ENCODE peak calls at places on chromosome 9, in eight cellular contexts. D is K562, V is IMR-90, L is breast epithelium, I is esophagus squamous epithelium, Q is tibial nerve, K is right lobe of liver, Y is transverse colon. R is an unnamed sample.

GRCh38 chr9:117963493-117963892 is 259.3 kb downstream of the TLR4 start:
- DNase-seq in Y (no peak), V (no peak), Q (no peak), D (no peak), K (no peak), L (no peak), I (no peak), R (no peak)

GRCh38 chr9:126407125-126407870 is 80.7 kb downstream of the MVB12B start:
- DNase-seq in Q (no peak), D (no peak), Y (no peak), L (no peak), I (no peak), K (no peak), V (peak), R (no peak)

GRCh38 chr9:121253821-121254471 is 14.0 kb upstream of the GSN start:
- DNase-seq in Q (no peak), K (no peak), Y (no peak), I (no peak), D (no peak), L (no peak), V (no peak), R (no peak)

GRCh38 chr9:113155911-113156559 is 5.2 kb downstream of the SLC31A2 start:
- DNase-seq in K (no peak), Y (peak), D (no peak), L (no peak), I (no peak), Q (no peak), V (no peak), R (no peak)

GRCh38 chr9:129964901-129965734 is 77.9 kb downstream of the FNBP1 start:
- DNase-seq in Q (no peak), Y (no peak), I (no peak), V (peak), D (no peak), L (no peak), K (no peak), R (no peak)

GRCh38 chr9:96014078-96014477 is 138.6 kb downstream of the ERCC6L2 start:
- DNase-seq in L (no peak), K (no peak), Y (peak), Q (no peak), I (no peak), V (no peak), D (no peak), R (no peak)

GRCh38 chr9:133572821-133573361 is 36.3 kb downstream of the FAM163B start:
- DNase-seq in Q (no peak), L (no peak), K (no peak), D (no peak), I (no peak), Y (peak), V (no peak), R (no peak)

GRCh38 chr9:14722391-14723035 is at the start of gene CER1:
- DNase-seq in L (no peak), Q (no peak), Y (no peak), D (no peak), I (no peak), V (no peak), K (no peak), R (no peak)

GRCh38 chr9:109453210-109453842 is 44.8 kb downstream of the PTPN3 start:
- DNase-seq in K (no peak), I (no peak), Y (no peak), L (no peak), Q (no peak), D (no peak), V (peak), R (peak)

GRCh38 chr9:94696545-94696944 is 30.0 kb upstream of the AOPEP start:
- DNase-seq in D (no peak), Q (no peak), K (no peak), V (no peak), I (no peak), L (no peak), Y (no peak), R (no peak)

GRCh38 chr9:81664638-81665513 is 24.5 kb downstream of the TLE1 start:
- DNase-seq in D (no peak), L (no peak), Q (no peak), V (no peak), I (no peak), Y (no peak), K (no peak), R (no peak)

GRCh38 chr9:98999152-98999525 is 55.4 kb downstream of the COL15A1 start:
- DNase-seq in K (no peak), I (no peak), V (no peak), Q (no peak), Y (no peak), L (no peak), D (no peak), R (no peak)

GRCh38 chr9:69411931-69412740 is 87.1 kb downstream of the ENTREP1 start:
- DNase-seq in D (no peak), V (no peak), L (no peak), K (no peak), Q (no peak), Y (no peak), I (no peak), R (no peak)

GRCh38 chr9:1042466-1042865 is 7.7 kb upstream of the DMRT2 start:
- DNase-seq in L (no peak), K (no peak), V (no peak), D (no peak), Q (no peak), I (no peak), Y (peak), R (no peak)

GRCh38 chr9:89528540-89528939 is 30.6 kb upstream of the SEMA4D start:
- DNase-seq in K (no peak), D (no peak), V (no peak), L (no peak), Q (no peak), I (no peak), Y (no peak), R (no peak)

GRCh38 chr9:69121155-69122085 is 52.7 kb upstream of the TJP2 start:
- DNase-seq in Y (peak), Q (no peak), V (peak), D (no peak), K (peak), I (no peak), L (peak), R (peak)

GRCh38 chr9:26292943-26293342 is 599.7 kb downstream of the CAAP1 start:
- DNase-seq in Y (no peak), D (no peak), Q (no peak), I (no peak), L (no peak), V (peak), K (no peak), R (peak)

GRCh38 chr9:116891438-116891837 is 204.3 kb downstream of the TRIM32 start:
- DNase-seq in V (no peak), K (no peak), Y (no peak), L (no peak), Q (no peak), D (no peak), I (no peak), R (no peak)

GRCh38 chr9:116464987-116465571 is 222.0 kb upstream of the TRIM32 start:
- DNase-seq in D (peak), K (no peak), Y (no peak), V (no peak), L (no peak), I (no peak), Q (no peak), R (no peak)

GRCh38 chr9:71587576-71588362 is 180.5 kb downstream of the CEMIP2 start:
- DNase-seq in K (no peak), I (no peak), L (no peak), D (no peak), Q (no peak), V (peak), Y (no peak), R (peak)

DNA sequence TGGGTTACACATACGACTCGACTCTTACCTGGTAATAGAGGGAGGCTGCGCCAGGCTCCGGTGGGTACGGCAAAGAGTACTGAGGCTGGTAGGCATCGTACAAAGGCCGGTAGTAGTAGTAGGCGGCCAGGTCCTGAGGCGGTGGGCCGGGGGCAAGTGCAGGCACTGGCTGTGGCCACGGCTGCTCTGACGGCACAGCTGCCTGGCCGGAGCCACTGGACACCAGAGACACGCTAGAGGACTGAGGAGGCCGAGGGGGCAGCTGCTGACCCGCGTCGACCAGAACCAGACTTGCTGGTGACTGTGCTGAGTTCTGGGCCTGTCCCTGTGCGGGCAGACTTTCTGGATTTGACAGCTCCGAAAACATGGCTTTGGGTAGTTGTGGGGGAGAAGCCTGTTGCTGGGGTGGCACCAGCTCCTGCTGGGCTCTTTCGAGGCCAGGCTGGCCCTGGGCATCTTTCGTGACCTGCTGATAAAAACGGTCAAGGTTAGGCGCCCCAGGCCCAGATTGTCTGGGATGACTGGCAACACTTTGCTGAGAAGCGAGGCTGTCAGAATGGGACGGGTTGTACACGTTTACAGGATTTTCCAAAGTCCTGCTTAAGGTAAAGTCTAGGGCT is 8.7 kb downstream of the SEC16A start:
- DNase-seq in K (no peak), L (no peak), I (no peak), V (no peak), Y (no peak), D (no peak), Q (no peak), R (no peak)
- TF ChIP-seq POLR2A in K (no peak), L (no peak), I (no peak), V (no peak), Y (no peak), D (peak), Q (no peak), R (no peak)

GRCh38 chr9:20620658-20621552 is 1.4 kb downstream of the MLLT3 start:
- DNase-seq in Y (peak), L (peak), Q (peak), V (peak), D (no peak), K (peak), I (no peak), R (no peak)

GRCh38 chr9:20623748-20624124 is 1.4 kb upstream of the MLLT3 start:
- DNase-seq in L (no peak), Q (no peak), V (peak), Y (no peak), I (no peak), K (no peak), D (no peak), R (no peak)

GRCh38 chr9:20623021-20623747 is 885 bp upstream of the MLLT3 start:
- DNase-seq in Q (peak), K (peak), D (no peak), L (no peak), I (no peak), V (peak), Y (peak), R (no peak)

GRCh38 chr9:20621553-20622329 is 558 bp downstream of the MLLT3 start:
- DNase-seq in Q (peak), D (no peak), I (peak), Y (peak), K (peak), L (peak), V (peak), R (no peak)

DNA sequence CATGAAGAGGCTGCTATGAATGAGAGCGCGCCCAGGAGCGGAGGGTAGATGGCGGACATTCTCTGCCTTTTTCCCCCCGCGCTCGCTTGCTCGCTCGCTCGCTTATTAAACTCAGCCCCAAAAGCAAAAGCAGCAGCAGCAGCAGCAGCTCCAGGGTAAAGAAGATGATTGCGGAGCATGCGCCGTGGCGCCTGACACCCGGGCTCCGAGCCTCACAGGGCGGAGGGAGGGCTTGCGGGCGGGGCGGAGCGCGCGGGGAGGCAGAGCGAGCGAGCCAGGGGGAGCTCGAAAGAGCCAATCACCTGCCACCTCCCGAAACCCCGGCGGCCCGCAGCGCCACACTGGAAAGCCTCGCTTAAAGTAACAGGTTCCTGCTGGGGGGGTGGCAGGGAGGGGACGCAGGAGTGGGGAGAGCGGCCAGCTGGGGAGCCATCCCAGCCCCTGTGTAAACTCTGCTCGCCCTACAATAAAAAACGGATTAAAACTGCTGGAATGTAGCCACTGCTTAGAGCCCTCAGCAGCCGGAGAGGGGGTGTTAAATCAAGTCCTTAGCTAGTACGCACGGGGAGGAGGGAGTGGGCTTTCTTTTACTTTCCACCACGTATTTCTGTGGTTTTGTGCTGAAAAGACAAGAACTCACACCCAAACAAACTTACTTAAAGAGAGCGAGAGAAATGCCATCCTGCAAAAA is at the start of gene MLLT3:
- DNase-seq in K (peak), Y (peak), L (peak), D (no peak), I (peak), V (peak), Q (peak), R (peak)
- TF ChIP-seq POLR2A in K (peak), Y (peak), L (no peak), D (no peak), I (no peak), V (no peak), Q (peak), R (no peak)

DNA sequence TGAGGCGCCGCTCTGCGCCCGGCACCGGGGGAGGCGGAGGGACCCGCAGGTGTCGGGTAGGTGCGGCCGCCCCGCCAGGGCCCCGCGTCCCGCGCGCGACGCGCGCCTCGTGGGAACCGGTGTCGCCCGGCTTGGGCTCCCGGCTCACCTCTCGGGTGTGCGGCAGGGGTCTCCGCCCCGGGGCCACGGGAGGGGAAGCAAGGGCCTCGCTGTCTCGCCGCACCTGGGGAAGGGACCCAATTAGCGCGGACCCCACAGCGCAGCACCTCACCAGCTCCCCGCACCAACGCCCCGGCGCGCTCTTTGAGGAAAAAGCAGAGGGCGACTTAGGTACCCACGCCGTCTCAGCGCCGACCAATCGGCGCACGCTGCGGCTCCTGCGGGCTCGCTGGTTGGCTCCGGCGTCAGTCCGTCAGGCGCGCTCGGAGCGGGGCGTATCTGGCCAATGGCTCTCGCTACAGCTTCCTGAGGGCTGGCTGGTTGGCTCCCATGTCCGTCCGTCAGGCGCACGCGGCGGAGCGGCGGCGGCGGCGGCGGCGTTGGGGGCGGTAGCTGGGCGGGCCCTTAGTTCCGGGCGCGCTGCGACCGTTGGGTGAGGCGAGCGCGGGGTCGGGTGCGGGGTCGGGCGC is at the start of gene TRAF2:
- DNase-seq in Y (peak), K (peak), Q (peak), L (peak), D (peak), I (peak), V (peak), R (peak)
- TF ChIP-seq POLR2A in Y (peak), K (peak), Q (no peak), L (no peak), D (peak), I (no peak), V (no peak), R (peak)

GRCh38 chr9:34651876-34652602 is at the start of gene IL11RA:
- DNase-seq in I (no peak), Q (peak), D (peak), V (peak), K (peak), Y (peak), L (peak), R (peak)
- TF ChIP-seq POLR2A in I (no peak), Q (no peak), D (peak), V (no peak), K (peak), Y (peak), L (no peak), R (peak)

DNA sequence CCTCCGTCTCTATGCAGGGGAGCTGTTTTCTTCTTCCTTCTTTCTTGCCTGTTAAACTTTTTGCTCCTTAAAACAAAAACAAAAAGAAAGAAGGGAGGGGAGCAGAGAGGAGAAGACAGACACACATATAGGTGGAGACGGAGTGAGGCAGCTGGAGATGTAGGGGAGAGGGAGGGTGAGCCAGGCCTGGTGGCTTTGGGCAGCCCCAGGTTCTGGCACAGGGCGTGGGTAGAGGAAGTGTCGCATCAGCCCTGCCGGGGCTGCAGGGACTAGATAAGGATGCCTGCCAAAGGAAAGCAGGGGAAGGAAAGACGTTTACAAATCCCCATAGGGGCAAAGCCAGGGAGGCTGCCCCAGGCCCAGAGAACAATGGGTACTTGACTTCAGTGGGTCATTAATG is 38.7 kb upstream of the PTGS1 start:
- DNase-seq in Y (no peak), Q (no peak), V (no peak), I (no peak), D (peak), K (no peak), L (no peak), R (no peak)
- TF ChIP-seq POLR2A in Y (no peak), Q (no peak), V (no peak), I (no peak), D (no peak), K (no peak), L (no peak), R (no peak)

GRCh38 chr9:77954018-77954417 is 77.6 kb downstream of the GNAQ start:
- DNase-seq in Q (no peak), Y (no peak), L (no peak), K (no peak), D (no peak), V (peak), I (no peak), R (no peak)

GRCh38 chr9:77951369-77951768 is 80.2 kb downstream of the GNAQ start:
- DNase-seq in Q (no peak), L (no peak), V (no peak), I (no peak), D (no peak), Y (no peak), K (no peak), R (no peak)

GRCh38 chr9:77953590-77953989 is 78.0 kb downstream of the GNAQ start:
- DNase-seq in L (no peak), V (no peak), Y (no peak), K (no peak), I (no peak), Q (no peak), D (no peak), R (no peak)

GRCh38 chr9:77954619-77955018 is 77.0 kb downstream of the GNAQ start:
- DNase-seq in K (no peak), Q (no peak), D (no peak), V (no peak), L (no peak), I (no peak), Y (no peak), R (no peak)

GRCh38 chr9:77952641-77953341 is 78.8 kb downstream of the GNAQ start:
- DNase-seq in D (no peak), K (no peak), I (no peak), L (no peak), Y (no peak), V (peak), Q (no peak), R (no peak)
- TF ChIP-seq POLR2A in D (no peak), K (no peak), I (no peak), L (no peak), Y (no peak), V (no peak), Q (no peak), R (no peak)

GRCh38 chr9:21801683-21802417 is 586 bp upstream of the MTAP start:
- DNase-seq in Q (peak), V (peak), L (peak), K (peak), I (peak), D (no peak), Y (peak), R (no peak)
- TF ChIP-seq POLR2A in Q (no peak), V (peak), L (peak), K (no peak), I (no peak), D (no peak), Y (no peak), R (no peak)